ENCODE peak calls at places on chromosomes 16 and 17, in six cellular contexts. R is IMR-90, W is mesenchymal stem cell, Z is neuronal stem cell, J is H9, E is trophoblast cell. A is an unnamed sample.

GRCh38 chr16:48408688-48409087 is 23.5 kb upstream of the SIAH1 start:
- DNase-seq in R (peak), W (peak), Z (no peak), J (no peak), E (no peak), A (no peak)

GRCh38 chr17:76734080-76734840 is 2.9 kb downstream of the SRSF2 start:
- DNase-seq in R (peak), W (peak), Z (no peak), J (no peak), E (no peak), A (no peak)

GRCh38 chr16:81636298-81636960 is 142.7 kb upstream of the PLCG2 start:
- DNase-seq in R (no peak), W (no peak), Z (no peak), J (no peak), E (peak), A (no peak)

GRCh38 chr17:61405047-61405685 is 5.5 kb downstream of the TBX2 start:
- DNase-seq in R (peak), W (no peak), Z (no peak), J (peak), E (no peak), A (no peak)

GRCh38 chr16:15879255-15879804 is 9.1 kb downstream of the CEP20 start:
- DNase-seq in R (peak), W (peak), Z (no peak), J (no peak), E (peak), A (no peak)

GRCh38 chr17:37440424-37440823 is 33.7 kb downstream of the TADA2A start:
- DNase-seq in R (no peak), W (no peak), Z (no peak), J (no peak), E (no peak), A (no peak)

GRCh38 chr17:1005361-1005946 is 8.5 kb downstream of the TIMM22 start:
- DNase-seq in R (peak), W (no peak), Z (no peak), J (no peak), E (no peak), A (no peak)

GRCh38 chr16:26019885-26020284 is 328.1 kb downstream of the HS3ST4 start:
- DNase-seq in R (no peak), W (no peak), Z (no peak), J (no peak), E (no peak), A (no peak)

GRCh38 chr16:87526238-87526947 is 33.6 kb upstream of the ZCCHC14 start:
- DNase-seq in R (no peak), W (no peak), Z (no peak), J (no peak), E (no peak), A (no peak)

GRCh38 chr16:65120811-65121721 is 797 bp downstream of the CDH11 start:
- DNase-seq in R (peak), W (peak), Z (no peak), J (peak), E (no peak), A (no peak)

GRCh38 chr17:1434150-1434549 is 21.9 kb downstream of the CRK start:
- DNase-seq in R (peak), W (peak), Z (no peak), J (no peak), E (no peak), A (no peak)

GRCh38 chr16:4381072-4381934 is 9.7 kb downstream of the VASN start:
- DNase-seq in R (no peak), W (no peak), Z (no peak), J (no peak), E (peak), A (no peak)

GRCh38 chr17:76897023-76897422 is 28.8 kb downstream of the MGAT5B start:
- DNase-seq in R (no peak), W (no peak), Z (no peak), J (no peak), E (no peak), A (no peak)

GRCh38 chr17:16818340-16818739 is 128.3 kb downstream of the CCDC144A start:
- DNase-seq in R (no peak), W (no peak), Z (no peak), J (peak), E (peak), A (no peak)

GRCh38 chr17:72033311-72033710 is 87.5 kb upstream of the SOX9 start:
- DNase-seq in R (no peak), W (no peak), Z (no peak), J (no peak), E (no peak), A (no peak)

GRCh38 chr16:88556294-88556988 is 13.8 kb upstream of the ZC3H18 start:
- DNase-seq in R (no peak), W (no peak), Z (no peak), J (no peak), E (no peak), A (no peak)

GRCh38 chr16:88561485-88562369 is 8.5 kb upstream of the ZC3H18 start:
- DNase-seq in R (peak), W (peak), Z (peak), J (peak), E (peak), A (no peak)

GRCh38 chr16:88560722-88561484 is 9.3 kb upstream of the ZC3H18 start:
- DNase-seq in R (peak), W (peak), Z (peak), J (peak), E (peak), A (no peak)

GRCh38 chr16:88554711-88555264 is 15.4 kb upstream of the ZC3H18 start:
- DNase-seq in R (no peak), W (no peak), Z (no peak), J (no peak), E (no peak), A (no peak)

GRCh38 chr16:88558457-88559442 is 11.5 kb upstream of the ZC3H18 start:
- DNase-seq in R (peak), W (peak), Z (no peak), J (peak), E (peak), A (no peak)
- H4K91ac ChIP-seq in R (no peak), W (no peak), Z (no peak), J (no peak), E (no peak), A (no peak)

GRCh38 chr16:21703589-21704174 is 39.9 kb downstream of the OTOA start:
- DNase-seq in R (no peak), W (no peak), Z (no peak), J (no peak), E (no peak), A (no peak)
- H4K91ac ChIP-seq in R (no peak), W (no peak), Z (no peak), J (no peak), E (no peak), A (no peak)

GRCh38 chr16:50427107-50427506 is 58.3 kb upstream of the BRD7 start:
- DNase-seq in R (no peak), W (no peak), Z (no peak), J (no peak), E (no peak), A (no peak)
- H4K91ac ChIP-seq in R (no peak), W (no peak), Z (no peak), J (no peak), E (no peak), A (no peak)

GRCh38 chr17:79840989-79841286 is 1.7 kb upstream of the CBX4 start:
- DNase-seq in R (no peak), W (no peak), Z (no peak), J (no peak), E (no peak), A (no peak)

GRCh38 chr17:79840204-79840988 is 1.2 kb upstream of the CBX4 start:
- DNase-seq in R (peak), W (peak), Z (no peak), J (peak), E (peak), A (peak)

GRCh38 chr17:79842656-79843474 is 3.6 kb upstream of the CBX4 start:
- DNase-seq in R (no peak), W (peak), Z (no peak), J (no peak), E (no peak), A (peak)

GRCh38 chr17:79842136-79842655 is 3.0 kb upstream of the CBX4 start:
- DNase-seq in R (no peak), W (no peak), Z (no peak), J (peak), E (no peak), A (peak)

GRCh38 chr17:79841369-79842135 is 2.3 kb upstream of the CBX4 start:
- DNase-seq in R (no peak), W (no peak), Z (no peak), J (peak), E (no peak), A (peak)
- H4K91ac ChIP-seq in R (no peak), W (peak), Z (no peak), J (no peak), E (no peak), A (no peak)

GRCh38 chr16:22330326-22330725 is 33.1 kb downstream of the POLR3E start:
- DNase-seq in R (no peak), W (no peak), Z (no peak), J (no peak), E (no peak), A (no peak)
- H4K91ac ChIP-seq in R (no peak), W (no peak), Z (no peak), J (no peak), E (no peak), A (no peak)

GRCh38 chr17:38728290-38728831 is 1.8 kb upstream of the CISD3 start:
- DNase-seq in R (no peak), W (no peak), Z (no peak), J (no peak), E (no peak), A (no peak)

GRCh38 chr17:38721802-38722201 is 8.3 kb upstream of the CISD3 start:
- DNase-seq in R (no peak), W (no peak), Z (no peak), J (no peak), E (no peak), A (no peak)

GRCh38 chr17:38727661-38728220 is 2.4 kb upstream of the CISD3 start:
- DNase-seq in R (no peak), W (no peak), Z (no peak), J (no peak), E (peak), A (no peak)

GRCh38 chr17:38724337-38724988 is 5.7 kb upstream of the CISD3 start:
- DNase-seq in R (no peak), W (no peak), Z (no peak), J (no peak), E (no peak), A (no peak)

GRCh38 chr17:38725066-38725465 is 5.1 kb upstream of the CISD3 start:
- DNase-seq in R (no peak), W (no peak), Z (no peak), J (no peak), E (no peak), A (no peak)
- H4K91ac ChIP-seq in R (no peak), W (no peak), Z (no peak), J (no peak), E (no peak), A (no peak)